ENCODE peak calls at places on chromosome 7, in seven cellular contexts. N is fibroblast of lung, W is HFF-Myc, Z is astrocyte of the cerebellum, Q is Peyer's patch, P is sigmoid colon, R is kidney epithelial cell. U is an unnamed sample.

GRCh38 chr7:133253522-133253882 is 624 bp downstream of the EXOC4 start:
- DNase-seq in N (peak; percentile 15), W (no peak), Z (no peak), Q (no peak), P (no peak), R (no peak), U (no peak)

GRCh38 chr7:80097756-80098155 is 36.9 kb upstream of the GNAI1 start:
- DNase-seq in N (no peak), W (no peak), Z (no peak), Q (no peak), P (no peak), R (no peak), U (no peak)

GRCh38 chr7:142319970-142320369 is 62.1 kb upstream of the PRSS58 start:
- DNase-seq in N (no peak), W (no peak), Z (no peak), Q (no peak), P (no peak), R (no peak), U (no peak)

GRCh38 chr7:85773116-85773783 is 586.4 kb upstream of the SEMA3D start:
- DNase-seq in N (peak; percentile 74), W (no peak), Z (peak; percentile 8), Q (no peak), P (no peak), R (no peak), U (no peak)

GRCh38 chr7:44310221-44310848 is 15.1 kb downstream of the CAMK2B start:
- DNase-seq in N (no peak), W (no peak), Z (no peak), Q (peak; percentile 38), P (no peak), R (no peak), U (no peak)

GRCh38 chr7:128830231-128831177 is at the start of gene FLNC:
- DNase-seq in N (peak; percentile 73), W (no peak), Z (no peak), Q (peak; percentile 69), P (peak; percentile 87), R (no peak), U (no peak)

GRCh38 chr7:12257582-12257981 is 46.5 kb downstream of the TMEM106B start:
- DNase-seq in N (peak; percentile 39), W (no peak), Z (peak; percentile 56), Q (no peak), P (no peak), R (peak; percentile 37), U (peak; percentile 9)

GRCh38 chr7:70736715-70737460 is 395.1 kb upstream of the GALNT17 start:
- DNase-seq in N (peak; percentile 92), W (peak; percentile 22), Z (peak; percentile 48), Q (no peak), P (no peak), R (peak; percentile 52), U (peak; percentile 52)

GRCh38 chr7:32496052-32496813 is 944 bp downstream of the AVL9 start:
- DNase-seq in N (no peak), W (no peak), Z (no peak), Q (no peak), P (no peak), R (no peak), U (no peak)

GRCh38 chr7:131226116-131226562 is 101.5 kb upstream of the MKLN1 start:
- DNase-seq in N (no peak), W (no peak), Z (no peak), Q (no peak), P (no peak), R (peak; percentile 72), U (peak; percentile 81)

GRCh38 chr7:123712619-123713018 is 36.2 kb downstream of the WASL start:
- DNase-seq in N (peak; percentile 87), W (no peak), Z (peak; percentile 66), Q (no peak), P (no peak), R (peak; percentile 19), U (no peak)

GRCh38 chr7:127683776-127684681 is 32.0 kb downstream of the SND1 start:
- DNase-seq in N (no peak), W (no peak), Z (no peak), Q (no peak), P (no peak), R (no peak), U (no peak)

GRCh38 chr7:98777051-98777450 is 92.8 kb downstream of the TMEM130 start:
- DNase-seq in N (no peak), W (no peak), Z (no peak), Q (no peak), P (no peak), R (no peak), U (no peak)

GRCh38 chr7:77327932-77328628 is 88.1 kb downstream of the GSAP start:
- DNase-seq in N (no peak), W (no peak), Z (peak; percentile 35), Q (no peak), P (peak; percentile 68), R (no peak), U (no peak)

GRCh38 chr7:132935608-132936007 is 146.3 kb downstream of the CHCHD3 start:
- DNase-seq in N (no peak), W (no peak), Z (no peak), Q (no peak), P (no peak), R (no peak), U (no peak)

GRCh38 chr7:2001601-2002442 is 230.9 kb downstream of the MAD1L1 start:
- DNase-seq in N (no peak), W (no peak), Z (no peak), Q (no peak), P (peak; percentile 55), R (no peak), U (no peak)

GRCh38 chr7:140165422-140165821 is 11.4 kb downstream of the KDM7A start:
- DNase-seq in N (peak; percentile 73), W (no peak), Z (no peak), Q (no peak), P (no peak), R (peak; percentile 75), U (peak; percentile 56)

GRCh38 chr7:80428161-80429054 is 83.5 kb downstream of the GNAT3 start:
- DNase-seq in N (peak; percentile 64), W (no peak), Z (peak; percentile 62), Q (peak; percentile 51), P (no peak), R (peak; percentile 18), U (peak; percentile 20)

GRCh38 chr7:139737221-139738100 is 40.3 kb downstream of the HIPK2 start:
- DNase-seq in N (no peak), W (no peak), Z (no peak), Q (peak; percentile 65), P (no peak), R (no peak), U (no peak)

GRCh38 chr7:1734331-1734730 is 64.3 kb downstream of the ELFN1 start:
- DNase-seq in N (no peak), W (no peak), Z (no peak), Q (no peak), P (no peak), R (no peak), U (no peak)

GRCh38 chr7:98250789-98251188 is 1.2 kb downstream of the TECPR1 start:
- DNase-seq in N (no peak), W (no peak), Z (no peak), Q (peak; percentile 55), P (no peak), R (no peak), U (no peak)

GRCh38 chr7:135911091-135911490 is 66.1 kb downstream of the MTPN start:
- DNase-seq in N (no peak), W (no peak), Z (no peak), Q (no peak), P (peak; percentile 76), R (no peak), U (no peak)

GRCh38 chr7:25780904-25781303 is 371.1 kb upstream of the NFE2L3 start:
- DNase-seq in N (no peak), W (no peak), Z (no peak), Q (no peak), P (no peak), R (no peak), U (no peak)

GRCh38 chr7:158001621-158002320 is 585.9 kb downstream of the PTPRN2 start:
- DNase-seq in N (no peak), W (no peak), Z (no peak), Q (no peak), P (no peak), R (no peak), U (no peak)

GRCh38 chr7:157622000-157622399 is 285.2 kb downstream of the DNAJB6 start:
- DNase-seq in N (no peak), W (no peak), Z (no peak), Q (no peak), P (no peak), R (no peak), U (no peak)

DNA sequence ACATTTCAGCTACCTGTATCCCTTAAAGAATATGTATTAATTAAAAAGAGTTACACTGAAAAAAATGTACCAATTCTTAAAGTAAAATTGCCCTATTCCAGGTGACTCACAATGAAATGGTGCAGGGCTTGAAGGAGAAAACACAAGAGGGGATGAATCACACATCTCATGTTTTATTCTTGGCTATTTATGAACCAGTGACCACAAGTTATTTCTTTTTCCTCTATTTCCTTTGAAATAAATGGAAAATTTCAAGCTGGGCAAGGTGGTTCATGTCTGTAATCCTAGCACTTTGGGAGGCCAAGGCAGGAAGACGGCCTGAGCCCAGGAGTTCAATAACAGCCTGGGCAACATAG is 106.8 kb downstream of the UBE2H start:
- DNase-seq in N (peak; percentile 94), W (no peak), Z (peak; percentile 80), Q (no peak), P (no peak), R (peak; percentile 81), U (peak; percentile 76)
- H3K4me3 ChIP-seq in N (no peak overlapping the region), W (no peak overlapping the region), Z (no peak overlapping the region), Q (no peak overlapping the region), P (no peak overlapping the region), R (no peak overlapping the region), U (no peak overlapping the region)

GRCh38 chr7:137109966-137110930 is 233.3 kb downstream of the PTN start:
- DNase-seq in N (peak; percentile 46), W (no peak), Z (no peak), Q (no peak), P (no peak), R (no peak), U (no peak)
- TF ChIP-seq CTCF in N (no peak), W (no peak), Z (no peak), Q (no peak), P (no peak), R (no peak), U (no peak)

DNA sequence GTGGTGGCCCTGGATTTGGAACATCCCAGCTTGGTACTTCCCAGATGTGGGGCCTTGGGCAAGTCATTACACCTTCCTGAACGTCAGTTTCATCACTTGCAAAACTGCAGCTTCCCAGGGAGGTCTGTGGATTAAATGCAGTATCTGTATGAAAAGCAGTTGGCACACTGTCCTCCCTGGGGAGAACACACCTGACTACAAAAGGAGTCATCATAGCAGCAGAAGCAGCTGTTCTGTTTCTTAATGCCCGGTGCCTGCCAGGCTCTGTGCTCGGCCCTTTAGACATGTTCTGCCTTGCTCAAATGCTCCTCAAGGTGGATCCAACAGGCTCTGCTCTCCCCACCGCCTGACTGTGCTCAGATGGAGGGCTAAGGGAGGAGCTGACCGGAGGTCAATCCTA is 31.0 kb downstream of the CDCA7L start:
- DNase-seq in N (no peak), W (no peak), Z (no peak), Q (no peak), P (no peak), R (no peak), U (no peak)
- H3K4me3 ChIP-seq in N (no peak overlapping the region), W (no peak overlapping the region), Z (no peak overlapping the region), Q (no peak overlapping the region), P (no peak overlapping the region), R (no peak overlapping the region), U (no peak overlapping the region)

GRCh38 chr7:50588937-50589336 is 23.7 kb upstream of the DDC start:
- DNase-seq in N (no peak), W (no peak), Z (no peak), Q (no peak), P (no peak), R (no peak), U (no peak)
- TF ChIP-seq CTCF in N (no peak), W (peak; percentile 4), Z (peak; percentile 25), Q (no peak), P (no peak), R (peak; percentile 11), U (peak; percentile 22)

GRCh38 chr7:38179719-38180333 is 1.8 kb downstream of the STARD3NL start:
- DNase-seq in N (peak; percentile 29), W (no peak), Z (no peak), Q (no peak), P (no peak), R (no peak), U (no peak)
- H3K4me3 ChIP-seq in N (peak overlapping the region; percentile 92), W (peak overlapping the region; percentile 92), Z (peak overlapping the region; percentile 95), Q (no peak overlapping the region), P (no peak overlapping the region), R (no peak overlapping the region), U (peak overlapping the region; percentile 69)

U was measured in epithelial cell of proximal tubule.